ENCODE peak calls at places on chromosomes 2 and 18, in five cellular contexts. One of them, this sample, is unnamed.
A peak's percentile ranks its signal among the peaks of the same experiment; 100 is the strongest.

GRCh38 chr18:46502444-46502843 is 154.6 kb downstream of the LOXHD1 start:
- DNase-seq in BJ: no peak
- DNase-seq in foreskin fibroblast: no peak
- DNase-seq in adrenal gland: no peak
- DNase-seq in BE2C: no peak
- DNase-seq in this sample: no peak

GRCh38 chr2:141055526-141055925 is 1075.3 kb downstream of the LRP1B start:
- DNase-seq in BJ: peak; percentile 11
- DNase-seq in foreskin fibroblast: peak; percentile 37
- DNase-seq in adrenal gland: no peak
- DNase-seq in BE2C: no peak
- DNase-seq in this sample: no peak

GRCh38 chr18:56284319-56284718 is 354.1 kb downstream of the TXNL1 start:
- DNase-seq in BJ: no peak
- DNase-seq in foreskin fibroblast: peak; percentile 7
- DNase-seq in adrenal gland: no peak
- DNase-seq in BE2C: no peak
- DNase-seq in this sample: no peak

GRCh38 chr2:85770369-85770768 is 16.6 kb downstream of the ATOH8 start:
- DNase-seq in BJ: no peak
- DNase-seq in foreskin fibroblast: no peak
- DNase-seq in adrenal gland: no peak
- DNase-seq in BE2C: no peak
- DNase-seq in this sample: no peak

GRCh38 chr2:85675427-85675826 is 7.4 kb upstream of the SFTPB start:
- DNase-seq in BJ: no peak
- DNase-seq in foreskin fibroblast: no peak
- DNase-seq in adrenal gland: no peak
- DNase-seq in BE2C: no peak
- DNase-seq in this sample: no peak

GRCh38 chr2:113129519-113130078 is 2.2 kb downstream of the IL1RN start:
- DNase-seq in BJ: no peak
- DNase-seq in foreskin fibroblast: no peak
- DNase-seq in adrenal gland: no peak
- DNase-seq in BE2C: no peak
- DNase-seq in this sample: no peak

GRCh38 chr2:40431600-40431955 is 20.3 kb downstream of the SLC8A1 start:
- DNase-seq in BJ: peak; percentile 63
- DNase-seq in foreskin fibroblast: peak; percentile 88
- DNase-seq in adrenal gland: no peak
- DNase-seq in BE2C: peak; percentile 24
- DNase-seq in this sample: no peak

GRCh38 chr2:166031054-166031453 is 77.5 kb upstream of the TTC21B start:
- DNase-seq in BJ: no peak
- DNase-seq in foreskin fibroblast: no peak
- DNase-seq in adrenal gland: no peak
- DNase-seq in BE2C: no peak
- DNase-seq in this sample: no peak

GRCh38 chr2:173963323-173963816 is 1.8 kb downstream of the SP3 start:
- DNase-seq in BJ: no peak
- DNase-seq in foreskin fibroblast: peak; percentile 35
- DNase-seq in adrenal gland: no peak
- DNase-seq in BE2C: no peak
- DNase-seq in this sample: no peak

GRCh38 chr2:46167924-46168323 is 129.3 kb upstream of the EPAS1 start:
- DNase-seq in BJ: no peak
- DNase-seq in foreskin fibroblast: no peak
- DNase-seq in adrenal gland: no peak
- DNase-seq in BE2C: no peak
- DNase-seq in this sample: no peak

GRCh38 chr18:80136679-80137078 is 27.6 kb downstream of the ADNP2 start:
- DNase-seq in BJ: no peak
- DNase-seq in foreskin fibroblast: no peak
- DNase-seq in adrenal gland: no peak
- DNase-seq in BE2C: no peak
- DNase-seq in this sample: peak; percentile 28

GRCh38 chr2:25700221-25700660 is 26.9 kb upstream of the DTNB start:
- DNase-seq in BJ: peak; percentile 19
- DNase-seq in foreskin fibroblast: peak; percentile 54
- DNase-seq in adrenal gland: peak; percentile 28
- DNase-seq in BE2C: peak; percentile 43
- DNase-seq in this sample: peak; percentile 76

GRCh38 chr2:9830685-9831410 is 12.4 kb upstream of the TAF1B start:
- DNase-seq in BJ: no peak
- DNase-seq in foreskin fibroblast: no peak
- DNase-seq in adrenal gland: no peak
- DNase-seq in BE2C: no peak
- DNase-seq in this sample: no peak

GRCh38 chr18:24552218-24552617 is 91.8 kb downstream of the HRH4 start:
- DNase-seq in BJ: no peak
- DNase-seq in foreskin fibroblast: no peak
- DNase-seq in adrenal gland: no peak
- DNase-seq in BE2C: no peak
- DNase-seq in this sample: no peak

GRCh38 chr2:46776687-46777327 is 138.8 kb downstream of the MCFD2 start:
- DNase-seq in BJ: no peak
- DNase-seq in foreskin fibroblast: peak; percentile 59
- DNase-seq in adrenal gland: peak; percentile 60
- DNase-seq in BE2C: peak; percentile 76
- DNase-seq in this sample: peak; percentile 71

GRCh38 chr18:44654555-44654954 is 26.1 kb upstream of the SETBP1 start:
- DNase-seq in BJ: peak; percentile 62
- DNase-seq in foreskin fibroblast: peak; percentile 82
- DNase-seq in adrenal gland: no peak
- DNase-seq in BE2C: no peak
- DNase-seq in this sample: no peak

DNA sequence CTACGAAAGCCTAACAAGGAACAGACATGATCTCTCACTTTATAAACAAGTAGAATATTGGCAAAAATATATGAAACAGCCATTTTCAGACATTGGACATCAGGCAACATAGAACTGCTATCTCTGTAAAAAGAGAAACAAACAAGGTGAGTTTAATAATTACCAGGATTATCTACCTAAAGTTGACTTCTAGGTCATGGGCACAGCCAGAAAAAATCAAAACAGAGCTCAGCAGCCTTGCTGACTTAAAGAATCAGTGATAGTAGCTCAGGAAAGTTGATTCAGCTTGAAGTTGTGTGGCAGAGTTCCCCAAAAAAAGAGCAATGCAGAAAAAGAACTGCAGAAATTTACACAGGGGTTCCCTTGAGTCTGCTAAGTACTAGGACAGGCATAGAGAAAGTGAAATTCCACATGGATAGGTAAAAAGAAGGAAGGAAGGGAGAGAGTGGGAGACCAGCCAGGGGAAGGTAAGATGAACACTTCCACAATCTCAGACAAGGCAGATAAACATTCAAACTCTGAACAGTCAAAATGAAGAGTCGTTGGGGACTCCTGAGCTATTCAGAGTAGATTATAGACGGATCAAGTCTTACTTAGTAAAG is 102.0 kb downstream of the EXOC6B start:
- DNase-seq in BJ: no peak
- DNase-seq in foreskin fibroblast: no peak
- DNase-seq in adrenal gland: no peak
- DNase-seq in BE2C: no peak
- DNase-seq in this sample: no peak
- H3K4me3 ChIP-seq in BJ: no peak overlapping the region
- H3K4me3 ChIP-seq in foreskin fibroblast: no peak overlapping the region
- H3K4me3 ChIP-seq in adrenal gland: no peak overlapping the region
- H3K4me3 ChIP-seq in BE2C: no peak overlapping the region
- H3K4me3 ChIP-seq in this sample: no peak overlapping the region

GRCh38 chr2:11865378-11865777 is 118.9 kb downstream of the LPIN1 start:
- DNase-seq in BJ: no peak
- DNase-seq in foreskin fibroblast: no peak
- DNase-seq in adrenal gland: no peak
- DNase-seq in BE2C: no peak
- DNase-seq in this sample: no peak

GRCh38 chr2:11864724-11865123 is 118.3 kb downstream of the LPIN1 start:
- DNase-seq in BJ: no peak
- DNase-seq in foreskin fibroblast: no peak
- DNase-seq in adrenal gland: no peak
- DNase-seq in BE2C: no peak
- DNase-seq in this sample: no peak

GRCh38 chr2:11863103-11863502 is 116.7 kb downstream of the LPIN1 start:
- DNase-seq in BJ: no peak
- DNase-seq in foreskin fibroblast: no peak
- DNase-seq in adrenal gland: no peak
- DNase-seq in BE2C: no peak
- DNase-seq in this sample: no peak

GRCh38 chr2:11862049-11862448 is 115.6 kb downstream of the LPIN1 start:
- DNase-seq in BJ: no peak
- DNase-seq in foreskin fibroblast: no peak
- DNase-seq in adrenal gland: no peak
- DNase-seq in BE2C: no peak
- DNase-seq in this sample: no peak

DNA sequence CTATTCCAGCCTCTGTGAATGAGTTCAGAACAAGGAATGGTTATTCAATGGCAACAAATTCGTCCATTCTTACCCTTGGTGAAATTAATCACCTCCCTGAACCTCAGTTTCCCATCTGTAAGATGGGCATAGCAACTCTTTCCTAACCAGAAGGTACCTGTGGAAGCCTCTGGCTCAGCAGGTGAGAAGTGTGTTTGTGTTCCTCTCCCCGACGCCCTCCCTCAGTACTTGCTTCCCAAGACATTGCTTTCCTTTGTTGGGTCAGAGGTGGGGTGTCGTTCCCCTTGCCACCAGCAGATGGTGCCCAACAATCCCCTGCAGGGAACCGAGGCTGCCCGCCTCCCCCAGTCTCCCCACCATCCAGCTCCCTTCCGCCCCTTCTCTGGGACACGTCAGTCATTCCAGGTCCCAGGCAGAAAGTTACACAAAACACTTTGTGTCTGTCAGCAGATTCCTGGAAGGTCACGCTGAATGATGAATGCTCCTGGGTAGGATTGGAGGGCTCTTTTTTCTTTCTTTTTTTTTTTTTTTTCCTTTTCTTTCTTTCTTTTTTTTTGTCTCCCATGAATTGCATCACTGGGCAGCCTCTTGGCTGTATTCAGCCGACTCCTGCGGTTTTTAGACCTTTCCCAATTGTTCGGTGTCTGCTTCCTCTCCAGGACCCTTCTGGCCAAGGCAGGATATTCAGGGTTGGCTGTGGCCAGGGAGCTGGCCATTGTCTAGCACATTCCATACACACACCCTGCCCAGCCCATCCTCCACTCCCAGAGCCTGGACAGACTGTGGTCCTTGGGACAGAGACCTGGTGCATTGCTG is 117.3 kb downstream of the LPIN1 start:
- DNase-seq in BJ: peak; percentile 54
- DNase-seq in foreskin fibroblast: peak; percentile 89
- DNase-seq in adrenal gland: peak; percentile 85
- DNase-seq in BE2C: peak; percentile 86
- DNase-seq in this sample: peak; percentile 92
- H3K4me3 ChIP-seq in BJ: no peak overlapping the region
- H3K4me3 ChIP-seq in foreskin fibroblast: peak overlapping the region; percentile 48
- H3K4me3 ChIP-seq in adrenal gland: no peak overlapping the region
- H3K4me3 ChIP-seq in BE2C: peak overlapping the region; percentile 6
- H3K4me3 ChIP-seq in this sample: peak overlapping the region; percentile 14

DNA sequence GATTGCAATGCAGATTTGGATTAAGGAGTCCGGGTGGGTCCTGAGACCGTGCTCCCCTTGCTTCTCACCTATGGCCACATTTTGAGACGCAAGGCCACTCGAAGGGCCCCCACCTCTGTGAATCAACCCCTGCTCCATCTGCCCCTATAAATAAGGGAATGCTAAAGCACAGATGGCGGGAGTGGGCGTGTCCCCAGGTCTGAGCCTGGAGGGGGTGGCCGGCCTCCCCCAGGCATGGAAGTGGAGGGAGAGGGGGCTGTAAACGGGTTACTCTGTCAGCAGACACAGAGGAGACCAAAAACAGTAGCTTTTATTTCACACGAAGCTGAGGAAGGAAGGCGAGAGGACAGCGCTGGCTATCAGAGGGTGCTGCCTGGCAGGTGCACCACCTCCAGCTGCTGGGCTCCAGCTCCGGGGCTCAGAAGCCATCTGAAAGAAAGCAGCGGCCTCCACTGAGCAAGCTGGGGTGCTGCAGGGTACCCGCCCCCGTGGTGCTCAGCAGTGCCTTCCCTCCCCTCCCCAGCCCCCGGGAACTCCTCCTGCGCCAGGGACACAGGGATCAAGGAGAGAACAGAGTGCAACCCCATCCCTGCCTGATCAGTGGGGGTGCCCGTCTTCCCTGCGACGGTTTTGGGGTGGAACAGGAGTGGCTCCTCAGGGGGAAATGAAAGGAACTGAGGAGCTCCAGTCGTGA is 56.7 kb upstream of the RAB6C start:
- DNase-seq in BJ: no peak
- DNase-seq in foreskin fibroblast: no peak
- DNase-seq in adrenal gland: no peak
- DNase-seq in BE2C: no peak
- DNase-seq in this sample: peak; percentile 52
- H3K4me3 ChIP-seq in BJ: no peak overlapping the region
- H3K4me3 ChIP-seq in foreskin fibroblast: no peak overlapping the region
- H3K4me3 ChIP-seq in adrenal gland: no peak overlapping the region
- H3K4me3 ChIP-seq in BE2C: no peak overlapping the region
- H3K4me3 ChIP-seq in this sample: no peak overlapping the region

GRCh38 chr2:181465686-181466375 is 8.6 kb downstream of the ITGA4 start:
- DNase-seq in BJ: peak; percentile 76
- DNase-seq in foreskin fibroblast: peak; percentile 75
- DNase-seq in adrenal gland: no peak
- DNase-seq in BE2C: no peak
- DNase-seq in this sample: no peak

GRCh38 chr2:181468313-181468712 is 11.1 kb downstream of the ITGA4 start:
- DNase-seq in BJ: no peak
- DNase-seq in foreskin fibroblast: no peak
- DNase-seq in adrenal gland: no peak
- DNase-seq in BE2C: no peak
- DNase-seq in this sample: no peak

GRCh38 chr2:181463573-181463972 is 6.4 kb downstream of the ITGA4 start:
- DNase-seq in BJ: no peak
- DNase-seq in foreskin fibroblast: no peak
- DNase-seq in adrenal gland: no peak
- DNase-seq in BE2C: no peak
- DNase-seq in this sample: no peak

GRCh38 chr2:181468857-181469256 is 11.7 kb downstream of the ITGA4 start:
- DNase-seq in BJ: no peak
- DNase-seq in foreskin fibroblast: no peak
- DNase-seq in adrenal gland: no peak
- DNase-seq in BE2C: no peak
- DNase-seq in this sample: no peak

GRCh38 chr2:181466661-181467576 is 9.7 kb downstream of the ITGA4 start:
- DNase-seq in BJ: no peak
- DNase-seq in foreskin fibroblast: peak; percentile 49
- DNase-seq in adrenal gland: peak; percentile 52
- DNase-seq in BE2C: peak; percentile 56
- DNase-seq in this sample: peak; percentile 15
- H3K4me3 ChIP-seq in BJ: no peak overlapping the region
- H3K4me3 ChIP-seq in foreskin fibroblast: no peak overlapping the region
- H3K4me3 ChIP-seq in adrenal gland: no peak overlapping the region
- H3K4me3 ChIP-seq in BE2C: no peak overlapping the region
- H3K4me3 ChIP-seq in this sample: no peak overlapping the region

This sample was measured in SK-N-SH.